ENCODE peak calls at places on chromosomes 4 and X, in eight cellular contexts. N is adrenal gland, T is breast epithelium, C is pancreas, B is neural progenitor cell, O is sigmoid colon, A is stomach, Z is OCI-LY7. G is an unnamed sample.
A peak's percentile ranks its signal among the peaks of the same experiment; 100 is the strongest.

GRCh38 chr4:39032218-39033085 is at the start of gene TMEM156:
- DNase-seq in N (no peak), T (no peak), A (no peak), C (no peak), O (no peak), Z (peak; percentile 88), B (no peak), G (no peak)

GRCh38 chr4:54547299-54548097 is 110.3 kb upstream of the KIT start:
- DNase-seq in T (no peak), A (peak; percentile 45), C (no peak), N (no peak), Z (no peak), B (no peak), O (no peak), G (no peak)

GRCh38 chrX:69151898-69152297 is 13.4 kb downstream of the PJA1 start:
- DNase-seq in C (no peak), T (no peak), B (no peak), A (no peak), Z (no peak), O (no peak), N (no peak), G (no peak)

GRCh38 chr4:23717528-23718248 is 172.2 kb downstream of the PPARGC1A start:
- DNase-seq in C (no peak), O (no peak), Z (peak; percentile 39), N (peak; percentile 53), B (no peak), A (no peak), T (no peak), G (no peak)

GRCh38 chr4:54065282-54066087 is 1.1 kb upstream of the CHIC2 start:
- DNase-seq in C (no peak), A (no peak), T (no peak), N (peak; percentile 61), B (no peak), O (no peak), Z (peak; percentile 35), G (no peak)

GRCh38 chr4:95409750-95410149 is 139.0 kb downstream of the UNC5C start:
- DNase-seq in Z (no peak), N (no peak), A (no peak), C (no peak), B (no peak), O (no peak), T (no peak), G (no peak)

GRCh38 chrX:45751156-45751555 is 550.5 kb upstream of the DIPK2B start:
- DNase-seq in O (no peak), A (no peak), Z (no peak), N (no peak), C (no peak), B (no peak), T (no peak), G (no peak)

GRCh38 chrX:53333853-53334252 is 52.5 kb upstream of the IQSEC2 start:
- DNase-seq in N (no peak), C (no peak), T (no peak), Z (no peak), A (no peak), O (no peak), B (no peak), G (no peak)

GRCh38 chr4:128480945-128481344 is 193.3 kb upstream of the PGRMC2 start:
- DNase-seq in B (no peak), N (no peak), A (no peak), T (no peak), C (no peak), Z (no peak), O (no peak), G (no peak)

GRCh38 chr4:85430697-85431096 is 44.3 kb upstream of the ARHGAP24 start:
- DNase-seq in T (no peak), A (no peak), C (no peak), O (no peak), B (no peak), N (no peak), Z (no peak), G (no peak)

GRCh38 chr4:56080384-56080783 is 131.6 kb downstream of the CEP135 start:
- DNase-seq in B (no peak), O (no peak), C (no peak), Z (no peak), A (no peak), T (no peak), N (no peak), G (no peak)

GRCh38 chr4:39526810-39527295 is 386 bp downstream of the UGDH start:
- DNase-seq in O (no peak), B (peak; percentile 29), T (no peak), N (no peak), Z (peak; percentile 41), A (no peak), C (no peak), G (no peak)

GRCh38 chrX:41661366-41662095 is 27.2 kb upstream of the GPR34 start:
- DNase-seq in B (no peak), Z (no peak), A (no peak), T (no peak), O (no peak), C (no peak), N (no peak), G (no peak)

GRCh38 chrX:99371976-99372595 is 1038.0 kb downstream of the PCDH19 start:
- DNase-seq in O (peak; percentile 45), N (no peak), Z (no peak), B (no peak), C (no peak), A (no peak), T (no peak), G (no peak)

GRCh38 chr4:132333723-132334045 is 815.4 kb upstream of the PCDH10 start:
- DNase-seq in N (no peak), A (no peak), B (no peak), T (no peak), O (no peak), C (no peak), Z (no peak), G (no peak)

GRCh38 chrX:10051866-10052265 is 84.7 kb downstream of the CLDN34 start:
- DNase-seq in Z (no peak), A (no peak), B (no peak), C (no peak), T (no peak), N (no peak), O (no peak), G (no peak)

GRCh38 chrX:54978448-54978847 is 15.5 kb downstream of the PFKFB1 start:
- DNase-seq in T (no peak), C (no peak), N (no peak), Z (no peak), B (no peak), O (no peak), A (no peak), G (no peak)

GRCh38 chr4:52952540-52952939 is 90.4 kb downstream of the RASL11B start:
- DNase-seq in O (no peak), C (no peak), B (no peak), T (no peak), N (no peak), Z (no peak), A (no peak), G (no peak)

GRCh38 chrX:129931411-129932136 is 25.6 kb downstream of the UTP14A start:
- DNase-seq in C (peak; percentile 92), B (peak; percentile 93), A (peak; percentile 88), O (peak; percentile 97), Z (peak; percentile 81), N (peak; percentile 97), T (peak; percentile 88), G (peak; percentile 93)

GRCh38 chr4:3831529-3832150 is 65.5 kb downstream of the ADRA2C start:
- DNase-seq in Z (no peak), O (no peak), B (no peak), C (no peak), T (no peak), N (no peak), A (no peak), G (no peak)

GRCh38 chr4:63296773-63297172 is 1112.5 kb downstream of the TECRL start:
- DNase-seq in N (no peak), Z (no peak), O (no peak), A (no peak), T (no peak), C (no peak), B (peak; percentile 27), G (no peak)

GRCh38 chr4:41458689-41459088 is 79.3 kb upstream of the LIMCH1 start:
- DNase-seq in Z (no peak), C (no peak), T (no peak), A (no peak), N (no peak), B (no peak), O (no peak), G (no peak)
- H3K4me1 ChIP-seq in Z (no peaks in the 10 kb centered on the region), C (no peaks in the 10 kb centered on the region), T (no peaks in the 10 kb centered on the region), A (peaks cover 8% of the 10 kb centered on the region), N (peaks cover 10% of the 10 kb centered on the region), B (peaks cover 32% of the 10 kb centered on the region), O (no peaks in the 10 kb centered on the region), G (peaks cover 10% of the 10 kb centered on the region)

DNA sequence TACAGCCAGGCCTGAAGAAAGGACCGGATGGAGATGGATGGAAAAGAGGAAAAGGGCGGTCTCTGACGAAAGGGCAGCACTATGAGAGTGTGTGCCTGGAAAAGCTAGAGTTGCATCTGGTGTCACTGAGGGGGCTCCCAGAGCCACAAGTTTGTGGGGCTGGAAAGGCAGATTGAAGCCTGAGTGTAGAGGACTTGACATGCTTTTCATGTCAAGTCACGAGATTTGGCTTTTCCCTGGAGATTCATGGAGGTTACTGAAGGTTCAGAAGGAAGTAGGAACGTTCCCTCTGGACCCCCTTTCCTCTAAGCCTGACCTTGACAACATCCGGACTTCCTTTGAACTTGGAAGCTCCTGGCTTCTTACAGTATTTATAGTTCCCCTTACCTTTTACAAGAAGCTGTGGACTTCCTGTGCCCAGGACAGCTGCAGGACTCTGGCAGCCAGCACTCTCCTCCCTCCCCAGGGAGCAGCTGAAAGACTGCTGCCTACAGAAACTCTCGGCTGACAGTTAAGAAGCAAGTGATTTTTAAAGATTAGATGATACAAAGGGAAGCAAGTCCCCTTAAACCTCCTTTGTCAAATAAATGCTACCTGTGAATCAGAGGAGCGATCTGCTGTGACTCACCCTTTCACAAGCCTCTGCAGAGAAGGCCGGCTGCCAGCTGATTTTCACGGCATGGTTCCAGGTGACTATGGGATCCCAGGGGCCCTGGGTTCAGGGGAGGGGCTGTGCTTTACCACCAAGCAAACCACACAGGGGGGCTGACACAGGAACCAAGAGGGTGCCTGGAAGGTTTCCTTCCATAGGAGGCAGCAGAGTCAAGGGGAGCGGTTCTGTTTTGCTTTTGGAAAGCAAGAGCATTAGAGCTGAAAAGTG is 72.9 kb upstream of the STIM2 start:
- DNase-seq in T (peak; percentile 65), C (peak; percentile 30), B (peak; percentile 60), N (peak; percentile 63), O (no peak), A (peak; percentile 60), Z (peak; percentile 88), G (no peak)
- TF ChIP-seq CTCF in T (no peak), C (peak; percentile 11), B (peak; percentile 45), N (no peak), O (no peak), A (peak; percentile 19), Z (peak; percentile 86), G (no peak)

DNA sequence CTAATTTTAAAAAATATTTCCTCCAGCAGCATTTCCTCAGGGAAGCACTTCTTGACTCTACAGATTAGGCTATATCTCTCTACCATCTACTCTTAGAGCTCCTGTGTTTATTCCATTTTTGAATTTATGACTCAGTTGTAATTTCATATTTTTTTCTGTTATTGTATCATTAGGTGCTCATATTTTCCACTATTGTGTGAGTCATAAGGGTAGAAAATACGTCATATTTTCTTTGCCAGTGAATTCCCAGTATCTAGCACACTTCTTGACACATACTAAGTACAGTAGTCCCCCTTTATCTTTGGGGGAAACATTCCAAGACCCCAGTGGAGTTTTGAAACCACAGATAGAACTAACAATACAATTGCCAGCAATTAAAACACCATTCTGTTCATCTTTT is 431.2 kb downstream of the GASK1B start:
- DNase-seq in B (no peak), A (no peak), C (no peak), T (no peak), O (no peak), Z (no peak), N (no peak), G (no peak)
- H3K4me1 ChIP-seq in B (no peaks in the 10 kb centered on the region), A (no peaks in the 10 kb centered on the region), C (no peaks in the 10 kb centered on the region), T (no peaks in the 10 kb centered on the region), O (no peaks in the 10 kb centered on the region), Z (no peaks in the 10 kb centered on the region), N (no peaks in the 10 kb centered on the region), G (no peaks in the 10 kb centered on the region)

GRCh38 chr4:2087170-2087569 is 28.0 kb downstream of the NAT8L start:
- DNase-seq in C (no peak), O (no peak), T (no peak), N (no peak), Z (no peak), B (no peak), A (no peak), G (no peak)
- TF ChIP-seq CTCF in C (no peak), O (no peak), T (no peak), N (no peak), Z (no peak), B (no peak), A (no peak), G (no peak)

G was measured in lung.